ENCODE peak calls at places on chromosomes 6 and 20, in four cellular contexts. T is K562, U is GM12878, N is HL-60. D is an unnamed sample.

GRCh38 chr6:16437095-16437494 is 198.7 kb downstream of the GMPR start:
- DNase-seq in N (no peak), U (no peak), T (no peak), D (no peak)

GRCh38 chr6:155510879-155511278 is 55.2 kb upstream of the NOX3 start:
- DNase-seq in T (no peak), U (no peak), N (no peak), D (no peak)

GRCh38 chr20:63738687-63739128 is 868 bp upstream of the SLC2A4RG start:
- DNase-seq in T (peak), N (no peak), U (no peak), D (no peak)

GRCh38 chr6:42224222-42225042 is 6.8 kb upstream of the MRPS10 start:
- DNase-seq in N (no peak), T (no peak), U (peak), D (no peak)

GRCh38 chr6:2505624-2506023 is 245.1 kb downstream of the MYLK4 start:
- DNase-seq in U (no peak), N (no peak), T (peak), D (no peak)

GRCh38 chr20:35757098-35757705 is 14.6 kb upstream of the PHF20 start:
- DNase-seq in T (peak), N (no peak), U (no peak), D (no peak)

GRCh38 chr20:59933296-59933848 is at the start of gene SYCP2:
- DNase-seq in N (no peak), T (peak), U (no peak), D (no peak)

GRCh38 chr6:137749595-137750215 is 117.4 kb upstream of the TNFAIP3 start:
- DNase-seq in T (no peak), U (no peak), N (no peak), D (no peak)

GRCh38 chr6:40780626-40781025 is 193.5 kb upstream of the LRFN2 start:
- DNase-seq in N (no peak), T (no peak), U (no peak), D (no peak)

GRCh38 chr6:137115653-137116052 is 57.8 kb downstream of the IL22RA2 start:
- DNase-seq in N (no peak), T (no peak), U (no peak), D (no peak)

GRCh38 chr20:3871549-3872265 is 17.5 kb upstream of the PANK2 start:
- DNase-seq in U (no peak), T (peak), N (no peak), D (no peak)

GRCh38 chr6:65638047-65638831 is 68.8 kb downstream of the EYS start:
- DNase-seq in N (no peak), T (no peak), U (no peak), D (no peak)

GRCh38 chr20:36392989-36393388 is 86.8 kb downstream of the DLGAP4 start:
- DNase-seq in T (no peak), N (no peak), U (no peak), D (no peak)

GRCh38 chr6:24825130-24825630 is 26.5 kb upstream of the ARMH2 start:
- DNase-seq in T (no peak), N (no peak), U (no peak), D (no peak)

GRCh38 chr6:24951831-24952299 is 16.1 kb upstream of the RIPOR2 start:
- DNase-seq in N (peak), U (no peak), T (no peak), D (no peak)

GRCh38 chr20:41415191-41415590 is 48.6 kb upstream of the EMILIN3 start:
- DNase-seq in T (no peak), U (no peak), N (no peak), D (no peak)

GRCh38 chr6:26044140-26045045 is 42.8 kb upstream of the HFE start:
- DNase-seq in T (no peak), U (no peak), N (peak), D (no peak)

GRCh38 chr20:51667002-51667408 is 101.2 kb downstream of the ATP9A start:
- DNase-seq in N (no peak), T (no peak), U (no peak), D (no peak)

GRCh38 chr6:56954389-56955170 is at the start of gene BEND6:
- DNase-seq in T (peak), N (peak), U (no peak), D (peak)

GRCh38 chr20:8073024-8073832 is 53.7 kb upstream of the TMX4 start:
- DNase-seq in N (peak), T (no peak), U (no peak), D (no peak)

GRCh38 chr20:36645998-36646397 is at the start of gene SLA2:
- DNase-seq in U (no peak), N (peak), T (no peak), D (peak)

GRCh38 chr6:105900120-105900937 is 185.8 kb upstream of the PRDM1 start:
- DNase-seq in T (no peak), U (no peak), N (no peak), D (no peak)

GRCh38 chr20:11902264-11902663 is 15.4 kb upstream of the BTBD3 start:
- DNase-seq in U (no peak), T (no peak), N (no peak), D (no peak)

GRCh38 chr6:125231133-125231532 is 70.6 kb downstream of the HDDC2 start:
- DNase-seq in U (no peak), T (no peak), N (no peak), D (no peak)
- TF ChIP-seq POLR2AphosphoS5 in U (no peak), T (no peak), N (no peak), D (no peak)

GRCh38 chr6:6557504-6557839 is 31.0 kb upstream of the LY86 start:
- DNase-seq in N (no peak), T (no peak), U (no peak), D (no peak)

GRCh38 chr6:6559994-6560393 is 28.5 kb upstream of the LY86 start:
- DNase-seq in U (no peak), T (no peak), N (no peak), D (no peak)

GRCh38 chr6:6556162-6556737 is 32.3 kb upstream of the LY86 start:
- DNase-seq in T (no peak), N (no peak), U (no peak), D (no peak)

GRCh38 chr6:6557871-6558270 is 30.6 kb upstream of the LY86 start:
- DNase-seq in T (no peak), N (no peak), U (no peak), D (no peak)

DNA sequence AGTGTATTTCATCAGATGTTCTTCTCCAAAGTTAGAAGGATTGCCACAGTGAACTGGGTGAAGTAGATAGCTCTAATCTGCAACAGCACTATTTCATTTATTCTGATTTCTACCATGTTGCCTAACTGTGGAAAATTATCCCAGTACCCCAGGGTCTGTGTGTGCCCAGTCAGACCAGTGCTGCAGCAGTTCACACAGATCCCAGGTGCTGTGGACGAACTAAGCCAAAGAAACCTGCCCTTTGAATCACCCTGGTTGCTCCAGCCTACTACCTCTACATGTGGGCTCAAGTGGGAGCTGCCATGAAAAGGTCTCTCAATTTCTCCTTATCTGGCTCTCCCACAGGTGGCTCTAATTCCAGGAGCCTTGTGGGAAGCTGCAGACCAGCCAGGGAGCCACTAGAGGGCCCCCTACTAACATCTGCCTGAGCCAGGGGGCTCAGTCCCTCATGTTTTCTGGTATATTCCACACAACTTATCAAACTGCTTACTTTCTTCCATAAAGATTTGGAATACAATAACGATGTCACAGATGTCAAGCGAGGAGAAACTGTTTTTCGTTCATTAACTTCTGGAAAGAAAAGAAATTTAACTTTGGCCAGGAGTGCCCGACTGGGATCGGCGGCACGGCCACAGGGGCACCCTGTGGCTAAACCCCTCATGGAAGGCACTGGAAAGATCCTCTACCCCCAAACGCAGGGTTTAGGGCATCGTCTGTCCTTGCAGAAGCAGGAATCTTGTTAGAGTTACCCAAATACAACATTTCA is 31.6 kb upstream of the LY86 start:
- DNase-seq in N (peak), T (peak), U (no peak), D (no peak)
- TF ChIP-seq SPI1 in N (no peak), T (no peak), U (no peak), D (no peak)

GRCh38 chr6:9463311-9463710 is 951.6 kb downstream of the TFAP2A start:
- DNase-seq in T (no peak), U (no peak), N (no peak), D (no peak)

GRCh38 chr6:9464583-9464982 is 950.3 kb downstream of the TFAP2A start:
- DNase-seq in U (no peak), N (no peak), T (no peak), D (no peak)

GRCh38 chr6:9467746-9468145 is 947.1 kb downstream of the TFAP2A start:
- DNase-seq in U (no peak), N (no peak), T (no peak), D (no peak)
- TF ChIP-seq POLR2AphosphoS5 in U (no peak), N (no peak), T (no peak), D (no peak)

GRCh38 chr6:54865091-54865631 is 18.6 kb downstream of the FAM83B start:
- DNase-seq in U (no peak), N (no peak), T (no peak), D (no peak)
- TF ChIP-seq SPI1 in U (no peak), N (no peak), T (no peak), D (no peak)

D was measured in GM12891.